ENCODE peak calls at places on chromosomes 12 and 14, in four cellular contexts. M, N, P and C are unnamed samples.
A peak's percentile ranks its signal among the peaks of the same experiment; 100 is the strongest.

GRCh38 chr12:128797119-128798118 is 26.3 kb downstream of the SLC15A4 start:
- DNase-seq in M (peak; percentile 71), N (no peak), P (no peak), C (no peak)

GRCh38 chr14:65927871-65928270 is 515.3 kb downstream of the FUT8 start:
- DNase-seq in M (no peak), P (peak; percentile 71), N (peak; percentile 42), C (peak; percentile 21)

GRCh38 chr12:64451687-64452558 is at the start of gene TBK1:
- DNase-seq in N (peak; percentile 94), P (peak; percentile 26), M (peak; percentile 67), C (peak; percentile 90)

GRCh38 chr14:26128931-26129674 is 468.7 kb downstream of the NOVA1 start:
- DNase-seq in N (no peak), M (no peak), P (no peak), C (no peak)

GRCh38 chr14:83184531-83184930 is 1650.9 kb upstream of the SEL1L start:
- DNase-seq in P (no peak), N (no peak), M (no peak), C (no peak)

GRCh38 chr12:4243098-4243795 is 30.3 kb upstream of the CCND2 start:
- DNase-seq in P (no peak), N (no peak), M (no peak), C (no peak)

GRCh38 chr14:51304428-51304827 is 64.4 kb downstream of the TMX1 start:
- DNase-seq in P (no peak), N (no peak), M (no peak), C (no peak)

GRCh38 chr14:100317897-100318808 is 5.0 kb upstream of the SLC25A47 start:
- DNase-seq in M (peak; percentile 81), P (peak; percentile 56), N (peak; percentile 82), C (peak; percentile 72)

GRCh38 chr12:71007025-71007424 is 86.5 kb upstream of the PTPRR start:
- DNase-seq in M (no peak), N (no peak), P (no peak), C (no peak)

GRCh38 chr14:89386214-89386886 is 30.7 kb downstream of the FOXN3 start:
- DNase-seq in N (no peak), M (peak; percentile 50), P (no peak), C (no peak)

GRCh38 chr12:79687711-79688270 is 3.0 kb downstream of the PAWR start:
- DNase-seq in P (no peak), M (no peak), N (no peak), C (no peak)

GRCh38 chr14:55092326-55092725 is 36.7 kb upstream of the LGALS3 start:
- DNase-seq in M (no peak), P (no peak), N (no peak), C (no peak)

GRCh38 chr12:129552996-129553750 is 350.7 kb downstream of the TMEM132D start:
- DNase-seq in P (no peak), M (no peak), N (no peak), C (no peak)

GRCh38 chr12:82363990-82364389 is 5.7 kb downstream of the METTL25 start:
- DNase-seq in M (no peak), P (no peak), N (no peak), C (no peak)

GRCh38 chr14:24605435-24606190 is 3.9 kb downstream of the GZMH start:
- DNase-seq in M (peak; percentile 72), P (peak; percentile 45), N (peak; percentile 63), C (peak; percentile 41)

GRCh38 chr14:62847168-62847567 is 198.1 kb downstream of the KCNH5 start:
- DNase-seq in N (no peak), P (no peak), M (no peak), C (no peak)